ENCODE peak calls at places on chromosomes 11 and 22, in five cellular contexts. W is right lobe of liver, Y is mammary epithelial cell, A is GM23248, I is thoracic aorta. H is an unnamed sample.
A peak's percentile ranks its signal among the peaks of the same experiment; 100 is the strongest.

GRCh38 chr11:15976433-15977045 is 379.8 kb downstream of the SOX6 start:
- DNase-seq in W (no peak), Y (peak; percentile 68), A (peak; percentile 22), I (no peak), H (peak; percentile 48)

GRCh38 chr11:82996966-82997606 is 74.6 kb downstream of the RAB30 start:
- DNase-seq in W (no peak), Y (peak; percentile 24), A (no peak), I (no peak), H (no peak)

GRCh38 chr22:41648431-41648830 is 27.3 kb downstream of the XRCC6 start:
- DNase-seq in W (no peak), Y (no peak), A (no peak), I (no peak), H (no peak)

GRCh38 chr11:78218707-78219492 is 30.2 kb downstream of the USP35 start:
- DNase-seq in W (peak; percentile 33), Y (no peak), A (no peak), I (no peak), H (no peak)

GRCh38 chr11:42161886-42162285 is 702.4 kb upstream of the LRRC4C start:
- DNase-seq in W (no peak), Y (peak; percentile 25), A (no peak), I (no peak), H (no peak)

GRCh38 chr22:20524004-20524481 is 16.6 kb downstream of the MED15 start:
- DNase-seq in W (no peak), Y (peak; percentile 65), A (no peak), I (no peak), H (no peak)

GRCh38 chr22:43488031-43488892 is 76.4 kb downstream of the MPPED1 start:
- DNase-seq in W (no peak), Y (no peak), A (no peak), I (no peak), H (no peak)

GRCh38 chr22:19448076-19448607 is 631 bp upstream of the C22orf39 start:
- DNase-seq in W (peak; percentile 55), Y (peak; percentile 35), A (peak; percentile 88), I (no peak), H (peak; percentile 60)

GRCh38 chr11:1548221-1549070 is 23.6 kb downstream of the DUSP8 start:
- DNase-seq in W (peak; percentile 79), Y (peak; percentile 35), A (peak; percentile 74), I (peak; percentile 40), H (no peak)

GRCh38 chr11:19974886-19975285 is 185.4 kb downstream of the DBX1 start:
- DNase-seq in W (no peak), Y (no peak), A (no peak), I (no peak), H (no peak)

GRCh38 chr11:1107316-1108245 is 32.9 kb downstream of the MUC2 start:
- DNase-seq in W (no peak), Y (no peak), A (no peak), I (no peak), H (no peak)

GRCh38 chr11:80886684-80887083 is 1445.9 kb upstream of the TENM4 start:
- DNase-seq in W (no peak), Y (no peak), A (no peak), I (no peak), H (no peak)

GRCh38 chr11:3006505-3007260 is 14.6 kb upstream of the NAP1L4 start:
- DNase-seq in W (no peak), Y (no peak), A (no peak), I (no peak), H (no peak)

GRCh38 chr11:110892741-110893285 is 180.6 kb upstream of the ARHGAP20 start:
- DNase-seq in W (no peak), Y (no peak), A (peak; percentile 36), I (no peak), H (no peak)

GRCh38 chr11:3359092-3359824 is 19.7 kb downstream of the ZNF195 start:
- DNase-seq in W (no peak), Y (no peak), A (no peak), I (no peak), H (no peak)

GRCh38 chr11:116840224-116840745 is 2.9 kb upstream of the APOA1 start:
- DNase-seq in W (peak; percentile 51), Y (no peak), A (peak; percentile 53), I (no peak), H (no peak)

GRCh38 chr22:19238900-19239299 is 52.6 kb downstream of the CLTCL1 start:
- DNase-seq in W (no peak), Y (no peak), A (no peak), I (no peak), H (no peak)

GRCh38 chr11:35215945-35216344 is 77.0 kb downstream of the CD44 start:
- DNase-seq in W (no peak), Y (no peak), A (peak; percentile 27), I (no peak), H (no peak)

GRCh38 chr22:41905411-41906202 is 9.3 kb downstream of the SHISA8 start:
- DNase-seq in W (no peak), Y (no peak), A (no peak), I (no peak), H (no peak)

GRCh38 chr11:74749127-74749964 is 697 bp downstream of the RNF169 start:
- DNase-seq in W (peak; percentile 73), Y (peak; percentile 66), A (peak; percentile 72), I (no peak), H (peak; percentile 66)

GRCh38 chr11:14054708-14055107 is 92.2 kb downstream of the SPON1 start:
- DNase-seq in W (no peak), Y (peak; percentile 39), A (peak; percentile 86), I (no peak), H (no peak)

GRCh38 chr11:118911113-118911879 is 14.4 kb downstream of the BCL9L start:
- DNase-seq in W (peak; percentile 53), Y (peak; percentile 66), A (peak; percentile 88), I (no peak), H (peak; percentile 74)

GRCh38 chr11:28535677-28536076 is 427.5 kb downstream of the METTL15 start:
- DNase-seq in W (no peak), Y (peak; percentile 75), A (no peak), I (no peak), H (no peak)

GRCh38 chr11:134640536-134640935 is 228.5 kb upstream of the B3GAT1 start:
- DNase-seq in W (no peak), Y (no peak), A (no peak), I (no peak), H (no peak)
- H3K27me3 ChIP-seq in W (no peaks in the 10 kb centered on the region), Y (no peaks in the 10 kb centered on the region), A (no peaks in the 10 kb centered on the region), I (no peaks in the 10 kb centered on the region), H (no peaks in the 10 kb centered on the region)

GRCh38 chr22:47225080-47225930 is 462.9 kb downstream of the TBC1D22A start:
- DNase-seq in W (no peak), Y (no peak), A (no peak), I (no peak), H (no peak)
- H3K9me3 ChIP-seq in W (no peaks in the 10 kb centered on the region), Y (peaks cover 9% of the 10 kb centered on the region), A (no peaks in the 10 kb centered on the region), I (peaks cover 3% of the 10 kb centered on the region), H (no peaks in the 10 kb centered on the region)

DNA sequence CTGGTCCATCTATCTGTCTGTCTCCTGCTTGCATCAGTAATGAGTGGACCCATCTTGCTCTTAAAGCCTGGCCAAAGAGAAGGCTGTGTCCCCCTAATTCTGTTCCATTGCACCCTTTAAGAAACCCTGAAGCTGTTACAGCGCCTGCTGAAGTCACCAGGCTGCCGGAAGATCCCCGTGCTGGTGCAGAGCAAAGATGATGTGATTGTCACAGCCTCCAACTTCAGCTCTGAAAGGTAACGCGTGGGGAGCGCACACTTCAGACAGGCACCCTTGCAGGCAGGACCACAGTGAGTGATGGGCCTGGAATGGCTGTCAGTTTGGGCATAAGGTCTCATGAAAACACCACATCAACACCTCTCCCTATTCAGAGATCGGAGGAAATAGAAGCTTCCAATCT is 18.4 kb downstream of the GTPBP1 start:
- DNase-seq in W (no peak), Y (no peak), A (no peak), I (no peak), H (no peak)
- H3K36me3 ChIP-seq in W (peaks cover 54% of the 10 kb centered on the region), Y (peaks cover 24% of the 10 kb centered on the region), A (peaks cover 32% of the 10 kb centered on the region), I (peaks cover 63% of the 10 kb centered on the region), H (peaks cover 65% of the 10 kb centered on the region)

GRCh38 chr11:120205596-120206161 is 5.2 kb upstream of the OAF start:
- DNase-seq in W (no peak), Y (peak; percentile 81), A (peak; percentile 91), I (no peak), H (peak; percentile 58)

GRCh38 chr11:120209750-120210650 is 832 bp upstream of the OAF start:
- DNase-seq in W (no peak), Y (no peak), A (peak; percentile 46), I (no peak), H (no peak)

GRCh38 chr11:120208777-120209176 is 2.1 kb upstream of the OAF start:
- DNase-seq in W (no peak), Y (peak; percentile 79), A (peak; percentile 85), I (no peak), H (peak; percentile 67)

GRCh38 chr11:120208012-120208441 is 2.8 kb upstream of the OAF start:
- DNase-seq in W (peak; percentile 82), Y (no peak), A (no peak), I (no peak), H (no peak)

GRCh38 chr11:120207517-120207916 is 3.3 kb upstream of the OAF start:
- DNase-seq in W (no peak), Y (no peak), A (no peak), I (no peak), H (no peak)
- H3K27me3 ChIP-seq in W (no peaks in the 10 kb centered on the region), Y (no peaks in the 10 kb centered on the region), A (no peaks in the 10 kb centered on the region), I (no peaks in the 10 kb centered on the region), H (no peaks in the 10 kb centered on the region)

GRCh38 chr22:27299181-27300085 is 502.1 kb downstream of the MN1 start:
- DNase-seq in W (no peak), Y (no peak), A (peak; percentile 18), I (no peak), H (no peak)

GRCh38 chr22:27298387-27299141 is 503.0 kb downstream of the MN1 start:
- DNase-seq in W (no peak), Y (no peak), A (no peak), I (no peak), H (no peak)

GRCh38 chr22:27303718-27304117 is 497.8 kb downstream of the MN1 start:
- DNase-seq in W (no peak), Y (no peak), A (no peak), I (no peak), H (no peak)

GRCh38 chr22:27300661-27301285 is 500.8 kb downstream of the MN1 start:
- DNase-seq in W (no peak), Y (no peak), A (no peak), I (no peak), H (no peak)

DNA sequence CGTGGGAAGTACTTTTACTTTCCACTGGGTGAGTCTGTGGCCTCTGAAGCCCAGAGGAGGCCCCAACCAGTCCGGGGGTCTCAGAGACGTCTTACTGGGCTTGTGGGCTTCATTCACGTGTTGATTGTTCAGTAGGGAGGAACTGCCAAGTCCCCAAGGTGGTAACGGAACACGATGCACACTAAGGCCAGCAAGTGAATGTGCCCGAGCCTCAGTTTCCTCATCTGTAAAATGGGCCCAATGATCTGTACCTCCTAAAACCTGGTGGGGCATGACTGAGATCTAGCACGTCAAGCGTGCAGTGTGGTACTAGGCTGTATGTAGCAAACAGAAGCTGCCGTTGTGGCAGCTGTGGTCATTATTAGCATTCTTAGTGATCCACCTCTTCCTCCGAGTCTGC is 499.1 kb downstream of the MN1 start:
- DNase-seq in W (no peak), Y (no peak), A (no peak), I (no peak), H (no peak)
- H3K9me3 ChIP-seq in W (no peaks in the 10 kb centered on the region), Y (no peaks in the 10 kb centered on the region), A (no peaks in the 10 kb centered on the region), I (no peaks in the 10 kb centered on the region), H (no peaks in the 10 kb centered on the region)